ENCODE peak calls at places on chromosomes 3 and 15, in nine cellular contexts. A is lung, W is testis, K is cardiac muscle cell, T is esophagus squamous epithelium, D is left lung, L is fibroblast of lung, J is OCI-LY7, S is GM23338. V is an unnamed sample.

GRCh38 chr3:146594843-146595482 is 10.2 kb downstream of the PLSCR5 start:
- DNase-seq in W (no peak), D (no peak), L (peak; percentile 14), S (peak; percentile 24), A (no peak), T (no peak), J (peak; percentile 5), K (peak; percentile 35), V (no peak)

GRCh38 chr3:123739754-123740153 is 144.4 kb downstream of the MYLK start:
- DNase-seq in J (no peak), K (peak; percentile 53), D (no peak), T (no peak), S (no peak), A (no peak), L (peak; percentile 92), W (no peak), V (no peak)

GRCh38 chr3:188670446-188670845 is 501.3 kb upstream of the TPRG1 start:
- DNase-seq in S (no peak), K (no peak), A (no peak), J (no peak), D (no peak), L (no peak), T (no peak), W (no peak), V (no peak)

GRCh38 chr3:195094211-195094921 is 176.6 kb downstream of the XXYLT1 start:
- DNase-seq in S (peak; percentile 32), T (no peak), J (peak; percentile 44), W (no peak), D (no peak), A (no peak), L (no peak), K (no peak), V (no peak)

GRCh38 chr3:159829056-159829995 is 159.3 kb upstream of the IL12A start:
- DNase-seq in J (no peak), K (peak; percentile 65), A (peak; percentile 69), D (no peak), L (peak; percentile 41), W (no peak), S (no peak), T (no peak), V (no peak)

GRCh38 chr3:59726279-59726678 is 676.5 kb upstream of the CFAP20DC start:
- DNase-seq in W (no peak), L (no peak), K (no peak), S (no peak), J (no peak), A (no peak), T (no peak), D (no peak), V (no peak)

GRCh38 chr3:55521086-55522060 is 34.3 kb upstream of the WNT5A start:
- DNase-seq in L (peak; percentile 75), W (no peak), D (no peak), J (no peak), T (no peak), K (no peak), S (peak; percentile 28), A (no peak), V (no peak)

GRCh38 chr3:113552851-113553250 is 20.5 kb downstream of the SIDT1 start:
- DNase-seq in T (no peak), W (no peak), L (no peak), S (peak; percentile 28), J (peak; percentile 26), K (no peak), A (no peak), D (no peak), V (no peak)

GRCh38 chr3:165805834-165806561 is 31.2 kb downstream of the BCHE start:
- DNase-seq in A (no peak), S (no peak), K (no peak), L (no peak), J (no peak), T (no peak), W (no peak), D (no peak), V (no peak)

GRCh38 chr15:63018639-63019038 is 23.9 kb upstream of the TPM1 start:
- DNase-seq in A (no peak), S (no peak), D (no peak), T (no peak), L (no peak), W (no peak), J (no peak), K (peak; percentile 40), V (no peak)

GRCh38 chr15:84099181-84099580 is 136.4 kb upstream of the GOLGA6L4 start:
- DNase-seq in J (peak; percentile 41), D (no peak), T (no peak), L (peak; percentile 48), K (peak; percentile 69), S (no peak), W (no peak), A (peak; percentile 31), V (no peak)

GRCh38 chr15:84103345-84103744 is 132.2 kb upstream of the GOLGA6L4 start:
- DNase-seq in A (no peak), T (no peak), W (no peak), L (no peak), J (no peak), D (no peak), S (no peak), K (no peak), V (peak; percentile 54)

GRCh38 chr15:84098604-84099003 is 137.0 kb upstream of the GOLGA6L4 start:
- DNase-seq in T (no peak), D (no peak), K (no peak), L (no peak), A (no peak), J (no peak), W (no peak), S (no peak), V (no peak)
- H3K27ac ChIP-seq in T (no peak overlapping the region), D (no peak overlapping the region), K (peak overlapping the region; percentile 76), L (no peak overlapping the region), A (no peak overlapping the region), J (no peak overlapping the region), W (no peak overlapping the region), S (no peak overlapping the region), V (no peak overlapping the region)

GRCh38 chr15:48475600-48476395 is 144.6 kb downstream of the DUT start:
- DNase-seq in T (no peak), D (no peak), S (peak; percentile 7), J (no peak), K (no peak), W (no peak), A (no peak), L (peak; percentile 30), V (no peak)

GRCh38 chr15:48481802-48482201 is 150.6 kb downstream of the DUT start:
- DNase-seq in W (no peak), D (no peak), L (peak; percentile 50), K (no peak), T (no peak), J (no peak), S (peak; percentile 22), A (no peak), V (no peak)

GRCh38 chr15:48478581-48478980 is 147.4 kb downstream of the DUT start:
- DNase-seq in A (no peak), W (no peak), J (no peak), T (no peak), S (no peak), K (no peak), D (no peak), L (peak; percentile 68), V (no peak)

GRCh38 chr15:48477795-48478360 is 146.6 kb downstream of the DUT start:
- DNase-seq in W (peak; percentile 43), K (no peak), D (no peak), S (no peak), T (no peak), J (no peak), A (no peak), L (no peak), V (no peak)

GRCh38 chr15:48479751-48480150 is 148.5 kb downstream of the DUT start:
- DNase-seq in T (no peak), L (no peak), J (no peak), S (no peak), D (no peak), K (no peak), W (no peak), A (no peak), V (no peak)
- H3K36me3 ChIP-seq in T (no peaks in the 10 kb centered on the region), L (peaks cover 10% of the 10 kb centered on the region), J (no peaks in the 10 kb centered on the region), S (no peaks in the 10 kb centered on the region), D (no peaks in the 10 kb centered on the region), K (no peaks in the 10 kb centered on the region), W (no peaks in the 10 kb centered on the region), A (no peaks in the 10 kb centered on the region), V (no peaks in the 10 kb centered on the region)

DNA sequence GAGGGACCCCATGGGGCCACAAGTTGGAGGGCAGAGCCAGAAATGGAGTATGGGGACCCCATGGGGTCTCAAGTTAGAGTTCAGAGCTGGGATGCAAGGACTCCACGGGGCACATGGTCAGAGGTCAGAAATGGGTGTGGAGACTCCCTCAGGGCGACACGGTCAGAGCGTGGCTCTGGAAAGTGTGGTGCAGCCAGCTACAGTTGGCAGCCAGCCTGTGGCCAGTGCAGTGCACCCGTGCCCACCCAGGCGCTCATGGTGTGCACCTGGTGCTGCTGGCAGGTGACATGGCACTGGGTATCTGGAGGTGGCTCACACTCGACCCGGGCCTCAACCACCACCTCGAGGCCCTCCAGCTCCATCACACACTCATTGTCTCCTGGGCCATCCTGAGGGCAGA is 11.2 kb downstream of the PLXNB1 start:
- DNase-seq in W (no peak), S (no peak), K (no peak), L (no peak), A (no peak), D (peak; percentile 50), T (no peak), J (no peak), V (no peak)
- H3K27ac ChIP-seq in W (no peak overlapping the region), S (no peak overlapping the region), K (no peak overlapping the region), L (no peak overlapping the region), A (no peak overlapping the region), D (no peak overlapping the region), T (no peak overlapping the region), J (no peak overlapping the region), V (no peak overlapping the region)

DNA sequence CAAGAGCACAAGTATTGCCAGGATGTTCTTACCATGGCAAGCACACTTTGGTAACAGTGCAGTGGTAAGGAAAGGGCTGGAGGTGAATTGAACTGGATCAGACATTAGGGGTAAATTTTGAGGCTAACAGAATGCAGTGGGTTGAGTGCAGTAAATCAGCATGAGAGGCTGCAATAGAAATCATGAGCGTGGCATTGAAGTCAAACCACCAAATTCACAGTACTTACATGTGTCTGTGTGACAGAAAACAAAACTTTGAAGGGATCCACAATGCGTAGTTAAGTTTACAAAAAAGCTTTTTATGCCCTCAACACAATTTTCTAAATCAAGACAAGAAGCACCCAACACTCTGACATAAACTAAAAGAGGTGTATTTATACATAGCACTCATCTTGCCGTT is 428.0 kb upstream of the ARHGEF26 start:
- DNase-seq in D (no peak), K (no peak), T (no peak), J (no peak), A (no peak), W (no peak), L (no peak), S (no peak), V (no peak)
- H3K36me3 ChIP-seq in D (no peaks in the 10 kb centered on the region), K (no peaks in the 10 kb centered on the region), T (no peaks in the 10 kb centered on the region), J (no peaks in the 10 kb centered on the region), A (no peaks in the 10 kb centered on the region), W (no peaks in the 10 kb centered on the region), L (no peaks in the 10 kb centered on the region), S (no peaks in the 10 kb centered on the region), V (no peaks in the 10 kb centered on the region)

GRCh38 chr15:67074886-67075229 is 9.5 kb downstream of the SMAD3 start:
- DNase-seq in T (no peak), S (no peak), L (no peak), W (no peak), K (no peak), A (no peak), J (no peak), D (no peak), V (no peak)
- H3K27ac ChIP-seq in T (peak overlapping the region; percentile 65), S (no peak overlapping the region), L (peak overlapping the region; percentile 57), W (no peak overlapping the region), K (no peak overlapping the region), A (no peak overlapping the region), J (peak overlapping the region; percentile 85), D (no peak overlapping the region), V (no peak overlapping the region)

V was measured in endodermal cell.